ENCODE peak calls at places on chromosomes 5 and 9, in six cellular contexts. F is tibial nerve; O is CD8-positive, alpha-beta memory T cell; I is pancreas; Y is uterus; H is psoas muscle. M is an unnamed sample. For H3K27me3, the result is how much of the 10 kb centered on the place peaks cover.

GRCh38 chr9:80928697-80929096 is 760.6 kb downstream of the TLE1 start:
- DNase-seq in F (no peak), O (no peak), I (no peak), Y (no peak), H (no peak), M (no peak)

GRCh38 chr5:171968512-171968911 is 37.9 kb downstream of the FBXW11 start:
- DNase-seq in F (no peak), O (no peak), I (no peak), Y (no peak), H (no peak), M (no peak)

GRCh38 chr5:151673421-151673820 is 13.3 kb downstream of the SPARC start:
- DNase-seq in F (no peak), O (no peak), I (no peak), Y (no peak), H (no peak), M (no peak)

GRCh38 chr9:132041825-132042224 is 37.8 kb downstream of the MED27 start:
- DNase-seq in F (no peak), O (no peak), I (no peak), Y (no peak), H (no peak), M (no peak)

GRCh38 chr5:138316355-138316754 is 15.2 kb downstream of the CDC25C start:
- DNase-seq in F (no peak), O (no peak), I (no peak), Y (no peak), H (no peak), M (no peak)

GRCh38 chr9:16828335-16829281 is 41.9 kb downstream of the BNC2 start:
- DNase-seq in F (peak), O (no peak), I (peak), Y (peak), H (peak), M (no peak)

GRCh38 chr5:99019812-99020697 is 91.2 kb upstream of the CHD1 start:
- DNase-seq in F (no peak), O (no peak), I (no peak), Y (no peak), H (no peak), M (no peak)

GRCh38 chr9:125137200-125137599 is 6.1 kb downstream of the SCAI start:
- DNase-seq in F (no peak), O (no peak), I (no peak), Y (no peak), H (no peak), M (no peak)

GRCh38 chr5:133234911-133235310 is 183.1 kb downstream of the HSPA4 start:
- DNase-seq in F (no peak), O (no peak), I (no peak), Y (no peak), H (no peak), M (no peak)

GRCh38 chr9:2494571-2494970 is 127.0 kb upstream of the VLDLR start:
- DNase-seq in F (no peak), O (no peak), I (no peak), Y (no peak), H (no peak), M (no peak)

GRCh38 chr5:147734839-147735238 is 47.7 kb downstream of the JAKMIP2 start:
- DNase-seq in F (no peak), O (no peak), I (no peak), Y (no peak), H (no peak), M (no peak)

GRCh38 chr9:14415947-14416346 is 102.0 kb upstream of the NFIB start:
- DNase-seq in F (no peak), O (no peak), I (no peak), Y (no peak), H (no peak), M (no peak)

GRCh38 chr5:153629027-153629426 is 138.6 kb downstream of the GRIA1 start:
- DNase-seq in F (peak), O (no peak), I (peak), Y (no peak), H (no peak), M (peak)

GRCh38 chr9:114372971-114373591 is 14.7 kb downstream of the AKNA start:
- DNase-seq in F (no peak), O (peak), I (no peak), Y (no peak), H (peak), M (peak)

GRCh38 chr9:91949293-91949945 is 609 bp downstream of the ROR2 start:
- DNase-seq in F (no peak), O (no peak), I (no peak), Y (peak), H (no peak), M (no peak)

GRCh38 chr9:36671561-36671960 is 98.9 kb downstream of the MELK start:
- DNase-seq in F (no peak), O (no peak), I (no peak), Y (no peak), H (no peak), M (no peak)

GRCh38 chr5:76537073-76537543 is 86.1 kb downstream of the F2RL2 start:
- DNase-seq in F (no peak), O (no peak), I (no peak), Y (no peak), H (no peak), M (no peak)

GRCh38 chr9:128550226-128550625 is 2.2 kb upstream of the SPTAN1 start:
- DNase-seq in F (no peak), O (no peak), I (no peak), Y (no peak), H (no peak), M (peak)

GRCh38 chr5:37248387-37248969 is 698 bp downstream of the CPLANE1 start:
- DNase-seq in F (no peak), O (no peak), I (no peak), Y (no peak), H (no peak), M (peak)

GRCh38 chr9:3576358-3576757 is 50.6 kb upstream of the RFX3 start:
- DNase-seq in F (peak), O (no peak), I (no peak), Y (no peak), H (no peak), M (no peak)

GRCh38 chr5:57172466-57172961 is 1.3 kb upstream of the GPBP1 start:
- DNase-seq in F (no peak), O (no peak), I (no peak), Y (no peak), H (no peak), M (no peak)

DNA sequence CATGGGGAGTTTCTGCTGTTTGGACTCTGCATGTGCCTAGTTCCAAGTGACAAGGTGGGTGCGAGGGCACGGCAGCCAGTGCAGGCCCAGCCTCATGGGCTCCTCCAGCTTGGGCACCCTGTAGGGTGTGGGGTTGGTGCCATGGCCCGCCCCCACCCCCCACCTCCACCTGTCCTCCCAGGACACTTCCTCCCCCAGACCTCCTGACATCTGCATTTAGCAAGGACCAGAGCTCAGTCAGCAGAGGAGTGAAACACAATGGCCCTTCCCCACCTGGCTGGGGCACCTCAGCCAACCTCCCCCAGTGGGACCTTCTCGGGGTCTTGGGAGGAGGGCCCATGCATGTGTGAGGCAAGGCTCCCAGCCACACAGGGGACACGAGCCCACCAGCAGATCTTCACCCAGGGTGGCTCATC is 1.9 kb upstream of the NKD2 start:
- DNase-seq in F (no peak), O (peak), I (peak), Y (peak), H (no peak), M (peak)
- H3K27me3 ChIP-seq in F (under half), O (under half), I (under half), Y (under half), H (under half), M (under half)

GRCh38 chr9:73073337-73074175 is 78.1 kb upstream of the ANXA1 start:
- DNase-seq in F (no peak), O (no peak), I (no peak), Y (no peak), H (no peak), M (no peak)
- H3K27ac ChIP-seq in F (peak), O (no peak), I (no peak), Y (peak), H (no peak), M (no peak)

DNA sequence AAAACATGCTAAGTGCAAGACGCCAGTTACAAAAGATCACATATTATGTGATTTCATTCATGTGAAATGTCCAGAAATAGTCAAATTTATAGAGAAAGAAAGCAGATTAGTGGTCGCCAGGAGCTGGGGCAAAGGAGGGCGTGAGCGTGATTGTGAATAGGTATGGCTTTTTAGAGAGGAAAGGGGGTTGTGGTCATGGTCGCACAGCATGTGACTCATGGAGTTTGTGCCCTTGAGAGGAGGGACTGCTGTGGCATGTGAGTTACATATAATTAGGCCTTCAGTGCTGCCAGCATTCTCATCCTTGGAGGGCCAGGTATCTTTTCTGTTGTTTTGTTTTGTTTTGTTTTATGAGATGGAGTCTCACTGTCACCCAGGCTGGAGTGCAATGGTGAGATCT is 21.2 kb upstream of the MARCHF6 start:
- DNase-seq in F (no peak), O (no peak), I (no peak), Y (no peak), H (no peak), M (no peak)
- H3K27me3 ChIP-seq in F (under half), O (under half), I (under half), Y (under half), H (under half), M (under half)

DNA sequence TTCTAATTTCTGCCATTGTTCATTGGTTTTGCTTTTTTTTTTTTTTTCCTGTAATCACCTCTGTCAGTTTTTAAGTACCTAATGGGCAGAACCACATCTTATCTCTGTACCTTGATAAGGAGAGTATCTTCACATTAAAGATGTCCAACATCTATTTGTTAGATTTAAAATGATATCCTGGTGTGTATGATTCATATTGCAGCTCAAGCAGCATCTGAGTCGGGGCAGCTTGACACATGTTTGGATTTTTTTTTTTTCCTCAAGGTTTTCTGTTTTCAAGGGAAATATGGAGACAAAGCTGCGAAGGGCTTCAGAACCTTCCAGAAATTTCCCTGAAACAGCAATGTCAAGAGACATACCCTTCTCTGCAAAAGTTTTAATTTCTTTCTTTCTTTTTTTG is 164.7 kb downstream of the DOCK2 start:
- DNase-seq in F (no peak), O (no peak), I (no peak), Y (no peak), H (no peak), M (no peak)
- H3K27ac ChIP-seq in F (no peak), O (no peak), I (no peak), Y (no peak), H (no peak), M (no peak)

GRCh38 chr9:130948266-130948665 is 9.2 kb upstream of the FIBCD1 start:
- DNase-seq in F (no peak), O (no peak), I (no peak), Y (no peak), H (no peak), M (no peak)
- H3K27me3 ChIP-seq in F (under half), O (under half), I (under half), Y (under half), H (under half), M (under half)

GRCh38 chr5:178547052-178547666 is 43.0 kb downstream of the COL23A1 start:
- DNase-seq in F (no peak), O (no peak), I (no peak), Y (no peak), H (no peak), M (no peak)
- H3K27ac ChIP-seq in F (no peak), O (no peak), I (no peak), Y (no peak), H (no peak), M (no peak)

DNA sequence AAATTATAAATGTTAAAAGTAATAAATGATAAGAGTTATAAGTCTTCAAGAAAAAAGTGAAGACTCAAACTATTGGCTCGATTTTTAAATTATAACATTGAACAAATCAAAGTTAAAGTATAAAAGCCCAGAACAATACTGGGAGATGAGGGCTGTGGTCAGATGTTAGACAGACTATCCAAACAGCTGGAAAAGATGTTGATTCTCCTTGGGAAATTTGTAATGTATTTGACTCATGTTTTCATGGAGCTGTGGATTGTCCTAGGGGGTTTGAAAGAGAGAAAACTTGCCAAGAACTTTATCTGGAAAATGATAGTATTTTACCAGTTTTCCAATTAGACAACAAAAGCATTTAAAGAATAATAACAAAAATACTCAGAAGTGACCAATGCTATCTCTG is 339.3 kb downstream of the ARL15 start:
- DNase-seq in F (no peak), O (no peak), I (no peak), Y (no peak), H (no peak), M (no peak)
- H3K27me3 ChIP-seq in F (under half), O (under half), I (under half), Y (under half), H (under half), M (under half)

GRCh38 chr5:36060516-36060885 is 6.2 kb downstream of the UGT3A2 start:
- DNase-seq in F (no peak), O (no peak), I (no peak), Y (no peak), H (no peak), M (no peak)
- H3K27ac ChIP-seq in F (no peak), O (no peak), I (no peak), Y (no peak), H (no peak), M (no peak)

M was measured in dorsolateral prefrontal cortex.